ENCODE peak calls at places on chromosomes 12 and 14, in nine cellular contexts. S is hepatocyte, Y is H1, X is right lobe of liver, T is tibial artery, O is heart left ventricle, K is cardiac muscle cell, J is upper lobe of right lung, B is GM23248. N is an unnamed sample.

GRCh38 chr12:121025442-121026226 is 9.3 kb upstream of the C12orf43 start:
- DNase-seq in S (peak; percentile 83), Y (no peak), X (peak; percentile 78), T (no peak), O (no peak), K (no peak), J (peak; percentile 45), B (peak; percentile 61), N (no peak)

GRCh38 chr12:98653866-98654493 is 8.9 kb downstream of the APAF1 start:
- DNase-seq in S (peak; percentile 59), Y (no peak), X (no peak), T (no peak), O (no peak), K (peak; percentile 47), J (no peak), B (peak; percentile 78), N (no peak)

GRCh38 chr14:99808515-99808914 is 15.3 kb downstream of the EML1 start:
- DNase-seq in S (no peak), Y (no peak), X (no peak), T (no peak), O (no peak), K (no peak), J (no peak), B (peak; percentile 49), N (no peak)

GRCh38 chr12:42140901-42141300 is 3.8 kb downstream of the GXYLT1 start:
- DNase-seq in S (peak; percentile 43), Y (no peak), X (no peak), T (no peak), O (no peak), K (peak; percentile 37), J (no peak), B (peak; percentile 44), N (no peak)

GRCh38 chr14:77044776-77045569 is 16.5 kb upstream of the IRF2BPL start:
- DNase-seq in S (peak; percentile 48), Y (no peak), X (no peak), T (peak; percentile 68), O (peak; percentile 75), K (no peak), J (no peak), B (peak; percentile 59), N (no peak)

GRCh38 chr14:72608391-72609204 is 285.3 kb downstream of the DPF3 start:
- DNase-seq in S (peak; percentile 49), Y (no peak), X (no peak), T (no peak), O (no peak), K (no peak), J (no peak), B (peak; percentile 97), N (no peak)

GRCh38 chr14:30906752-30907658 is 32.6 kb downstream of the COCH start:
- DNase-seq in S (peak; percentile 8), Y (no peak), X (no peak), T (no peak), O (no peak), K (no peak), J (no peak), B (peak; percentile 37), N (no peak)

GRCh38 chr14:24556756-24557155 is 19.3 kb downstream of the CTSG start:
- DNase-seq in S (no peak), Y (no peak), X (no peak), T (no peak), O (no peak), K (no peak), J (no peak), B (peak; percentile 38), N (no peak)

GRCh38 chr12:54228471-54228870 is 39.7 kb upstream of the SMUG1 start:
- DNase-seq in S (no peak), Y (no peak), X (no peak), T (no peak), O (no peak), K (no peak), J (no peak), B (no peak), N (no peak)

GRCh38 chr12:614727-615060 is 48.6 kb downstream of the NINJ2 start:
- DNase-seq in S (no peak), Y (no peak), X (no peak), T (no peak), O (no peak), K (no peak), J (no peak), B (no peak), N (no peak)

GRCh38 chr12:108332791-108333382 is 6.2 kb downstream of the CMKLR1 start:
- DNase-seq in S (no peak), Y (no peak), X (peak; percentile 49), T (peak; percentile 82), O (peak; percentile 69), K (no peak), J (peak; percentile 83), B (peak; percentile 89), N (peak; percentile 90)

GRCh38 chr12:132445884-132446471 is 44.0 kb upstream of the FBRSL1 start:
- DNase-seq in S (peak; percentile 80), Y (peak; percentile 81), X (peak; percentile 49), T (no peak), O (peak; percentile 57), K (no peak), J (peak; percentile 81), B (peak; percentile 82), N (peak; percentile 75)
- H3K27ac ChIP-seq in S (peak overlapping the region; percentile 82), Y (no peak overlapping the region), X (no peak overlapping the region), T (no peak overlapping the region), O (no peak overlapping the region), K (no peak overlapping the region), J (peak overlapping the region; percentile 80), B (peak overlapping the region; percentile 68), N (no peak overlapping the region)

DNA sequence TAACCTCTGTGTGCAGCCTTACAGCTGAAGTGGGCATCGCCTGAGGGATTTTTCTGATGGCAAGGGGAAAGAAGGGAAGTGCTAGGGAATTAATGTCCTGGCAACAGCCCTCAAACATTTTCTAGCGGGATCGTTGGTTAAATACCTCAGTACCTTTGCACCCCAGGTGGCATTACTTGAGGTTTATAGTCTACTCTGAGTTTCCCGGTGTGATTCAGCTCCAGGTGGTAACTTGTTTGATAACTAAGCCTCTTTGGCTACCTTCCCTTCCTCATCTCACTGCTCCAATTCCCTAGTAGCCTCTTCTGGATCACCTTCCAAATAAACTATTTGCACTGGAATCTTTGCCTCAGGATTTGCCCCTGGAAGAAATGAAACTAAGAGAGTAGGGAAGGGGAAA is 237.0 kb upstream of the SSTR1 start:
- DNase-seq in S (no peak), Y (no peak), X (no peak), T (no peak), O (no peak), K (no peak), J (no peak), B (no peak), N (no peak)
- H3K4me3 ChIP-seq in S (no peak overlapping the region), Y (no peak overlapping the region), X (no peak overlapping the region), T (no peak overlapping the region), O (no peak overlapping the region), K (no peak overlapping the region), J (no peak overlapping the region), B (no peak overlapping the region), N (no peak overlapping the region)

GRCh38 chr12:109958374-109958773 is 37.8 kb downstream of the GIT2 start:
- DNase-seq in S (no peak), Y (no peak), X (no peak), T (no peak), O (no peak), K (no peak), J (no peak), B (no peak), N (no peak)
- H3K36me3 ChIP-seq in S (no peaks in the 10 kb centered on the region), Y (peaks cover under 1% of the 10 kb centered on the region), X (no peaks in the 10 kb centered on the region), T (peaks cover 52% of the 10 kb centered on the region), O (peaks cover 73% of the 10 kb centered on the region), K (peaks cover 29% of the 10 kb centered on the region), J (peaks cover 96% of the 10 kb centered on the region), B (peaks cover 42% of the 10 kb centered on the region), N (peaks cover 3% of the 10 kb centered on the region)

GRCh38 chr14:51575225-51576111 is 76.2 kb upstream of the FRMD6 start:
- DNase-seq in S (peak; percentile 68), Y (no peak), X (no peak), T (no peak), O (peak; percentile 36), K (no peak), J (no peak), B (peak; percentile 64), N (no peak)

GRCh38 chr14:51576112-51576420 is 75.6 kb upstream of the FRMD6 start:
- DNase-seq in S (no peak), Y (peak; percentile 27), X (no peak), T (no peak), O (no peak), K (no peak), J (no peak), B (peak; percentile 68), N (no peak)

GRCh38 chr14:51574009-51574408 is 77.7 kb upstream of the FRMD6 start:
- DNase-seq in S (no peak), Y (no peak), X (no peak), T (no peak), O (no peak), K (no peak), J (no peak), B (no peak), N (no peak)

GRCh38 chr14:51578853-51579252 is 72.9 kb upstream of the FRMD6 start:
- DNase-seq in S (no peak), Y (no peak), X (no peak), T (no peak), O (no peak), K (no peak), J (no peak), B (no peak), N (no peak)

DNA sequence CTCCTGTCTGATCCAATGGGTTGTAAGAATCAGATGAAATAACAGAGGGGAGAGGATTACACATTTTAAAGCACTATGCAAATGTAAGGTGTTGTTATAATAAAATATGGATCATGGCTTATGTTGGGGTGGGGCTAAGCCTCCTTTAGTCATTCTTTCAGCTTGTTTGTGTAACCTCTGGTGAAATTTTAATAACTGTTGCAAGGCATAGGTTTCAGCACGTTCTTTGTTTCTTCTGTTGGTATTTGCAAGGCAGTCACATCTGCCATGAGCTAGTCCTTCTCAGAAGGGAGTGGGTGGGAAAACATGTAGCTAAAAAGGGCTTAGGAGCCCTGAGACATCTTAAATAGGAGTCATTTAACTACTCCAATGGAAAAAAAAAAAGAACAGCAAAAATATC is 74.8 kb upstream of the FRMD6 start:
- DNase-seq in S (no peak), Y (no peak), X (no peak), T (no peak), O (no peak), K (no peak), J (no peak), B (peak; percentile 78), N (no peak)
- H3K27ac ChIP-seq in S (no peak overlapping the region), Y (no peak overlapping the region), X (no peak overlapping the region), T (no peak overlapping the region), O (no peak overlapping the region), K (no peak overlapping the region), J (no peak overlapping the region), B (peak overlapping the region; percentile 80), N (no peak overlapping the region)

DNA sequence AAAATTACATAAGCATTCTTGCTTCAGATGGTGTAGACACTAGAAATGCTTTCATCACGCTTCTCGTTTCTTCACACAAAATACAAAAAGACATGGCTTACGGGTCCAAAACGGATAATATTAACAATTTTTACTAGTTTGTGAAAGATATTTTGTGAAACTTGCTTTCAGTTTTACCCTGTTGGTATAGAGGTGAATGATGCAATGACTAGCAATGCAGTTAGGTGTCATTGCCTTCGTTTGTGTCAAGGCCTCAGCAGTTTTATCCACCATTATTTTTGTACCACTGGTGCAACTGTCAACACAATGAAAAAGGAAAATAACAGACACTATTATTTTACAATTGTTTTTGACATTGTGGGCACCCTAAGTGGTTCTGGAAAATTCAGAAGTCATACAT is 323.0 kb downstream of the FLRT2 start:
- DNase-seq in S (no peak), Y (no peak), X (no peak), T (no peak), O (no peak), K (no peak), J (no peak), B (no peak), N (no peak)
- H3K4me3 ChIP-seq in S (no peak overlapping the region), Y (no peak overlapping the region), X (no peak overlapping the region), T (no peak overlapping the region), O (no peak overlapping the region), K (no peak overlapping the region), J (no peak overlapping the region), B (no peak overlapping the region), N (no peak overlapping the region)

GRCh38 chr12:2877047-2877958 is at the start of the genes FOXM1 and RHNO1:
- DNase-seq in S (peak; percentile 95), Y (peak; percentile 74), X (peak; percentile 92), T (peak; percentile 87), O (peak; percentile 91), K (peak; percentile 92), J (peak; percentile 94), B (peak; percentile 98), N (peak; percentile 94)
- H3K36me3 ChIP-seq in S (no peaks in the 10 kb centered on the region), Y (peaks cover 15% of the 10 kb centered on the region), X (no peaks in the 10 kb centered on the region), T (no peaks in the 10 kb centered on the region), O (no peaks in the 10 kb centered on the region), K (no peaks in the 10 kb centered on the region), J (no peaks in the 10 kb centered on the region), B (no peaks in the 10 kb centered on the region), N (no peaks in the 10 kb centered on the region)